ENCODE peak calls at places on chromosomes 6 and 20, in seven cellular contexts. N is activated B cell treated with CpG ODN at 0.5 μM for 24 hours; H is CD8-positive, alpha-beta T cell; G is heart left ventricle; Y is GM13976; F is AG09309; T is tibial nerve. L is an unnamed sample.

GRCh38 chr20:51125774-51126173 is 102.9 kb upstream of the KCNG1 start:
- DNase-seq in H (no peak), N (no peak), F (no peak), Y (no peak), T (no peak), G (no peak), L (no peak)

GRCh38 chr6:105898286-105898685 is 187.8 kb upstream of the PRDM1 start:
- DNase-seq in T (no peak), Y (no peak), G (no peak), H (no peak), F (no peak), N (no peak), L (no peak)

GRCh38 chr20:22492497-22492896 is 91.9 kb downstream of the FOXA2 start:
- DNase-seq in Y (no peak), N (no peak), F (no peak), G (no peak), H (no peak), T (no peak), L (no peak)

GRCh38 chr6:39669117-39669690 is 56.0 kb downstream of the KIF6 start:
- DNase-seq in N (no peak), H (no peak), Y (no peak), G (no peak), F (no peak), T (no peak), L (no peak)

GRCh38 chr20:43379239-43379917 is 78.3 kb upstream of the SRSF6 start:
- DNase-seq in H (no peak), G (no peak), T (no peak), N (no peak), Y (no peak), F (peak), L (no peak)

GRCh38 chr6:30880563-30881252 is 3.6 kb upstream of the DDR1 start:
- DNase-seq in G (no peak), F (no peak), N (no peak), H (no peak), T (no peak), Y (peak), L (peak)

GRCh38 chr20:56566621-56567020 is 33.6 kb downstream of the FAM209B start:
- DNase-seq in G (no peak), H (no peak), Y (no peak), N (no peak), T (no peak), F (no peak), L (no peak)

GRCh38 chr6:134678436-134678889 is 271.4 kb downstream of the ALDH8A1 start:
- DNase-seq in F (no peak), H (no peak), N (no peak), G (no peak), T (no peak), Y (no peak), L (no peak)

GRCh38 chr6:83615025-83615999 is 93.6 kb downstream of the SNAP91 start:
- DNase-seq in F (peak), Y (peak), H (no peak), G (no peak), T (no peak), N (no peak), L (no peak)

GRCh38 chr20:62693523-62693922 is 15.1 kb upstream of the NTSR1 start:
- DNase-seq in N (no peak), Y (no peak), F (no peak), G (no peak), H (no peak), T (no peak), L (no peak)

GRCh38 chr20:41956316-41957050 is 338.3 kb upstream of the CHD6 start:
- DNase-seq in Y (no peak), F (no peak), N (no peak), T (no peak), H (no peak), G (no peak), L (peak)

GRCh38 chr20:40134176-40134575 is 554.9 kb downstream of the MAFB start:
- DNase-seq in N (no peak), T (no peak), H (no peak), Y (no peak), F (no peak), G (no peak), L (no peak)

GRCh38 chr6:884570-884969 is 191.6 kb upstream of the EXOC2 start:
- DNase-seq in N (no peak), F (no peak), T (no peak), H (no peak), Y (no peak), G (no peak), L (no peak)

GRCh38 chr6:15287670-15288069 is 41.8 kb downstream of the JARID2 start:
- DNase-seq in N (peak), T (no peak), Y (peak), F (no peak), G (no peak), H (no peak), L (no peak)

GRCh38 chr6:155177369-155177961 is 86.3 kb upstream of the CLDN20 start:
- DNase-seq in Y (peak), G (no peak), N (no peak), T (peak), F (no peak), H (peak), L (no peak)

GRCh38 chr20:17584684-17585083 is 14.8 kb downstream of the DSTN start:
- DNase-seq in N (no peak), T (no peak), G (no peak), Y (no peak), F (no peak), H (no peak), L (no peak)

GRCh38 chr6:53199156-53199555 is 50.5 kb upstream of the GCM1 start:
- DNase-seq in F (no peak), G (no peak), T (no peak), N (no peak), H (no peak), Y (peak), L (no peak)

GRCh38 chr6:115643762-115644161 is 416.9 kb downstream of the FRK start:
- DNase-seq in G (no peak), Y (no peak), T (no peak), F (peak), H (no peak), N (no peak), L (no peak)

GRCh38 chr6:112231609-112232060 is 22.7 kb downstream of the LAMA4 start:
- DNase-seq in G (no peak), F (no peak), T (no peak), H (no peak), Y (no peak), N (no peak), L (no peak)

GRCh38 chr6:161393839-161394364 is 120.0 kb upstream of the AGPAT4 start:
- DNase-seq in Y (peak), N (no peak), F (no peak), H (peak), T (peak), G (no peak), L (no peak)

GRCh38 chr20:64219730-64220129 is 35.8 kb upstream of the PCMTD2 start:
- DNase-seq in Y (no peak), G (no peak), T (no peak), F (no peak), H (no peak), N (no peak), L (no peak)

GRCh38 chr20:5180933-5181332 is 54.1 kb downstream of the CDS2 start:
- DNase-seq in Y (no peak), N (no peak), T (no peak), F (no peak), G (no peak), H (no peak), L (no peak)

GRCh38 chr20:64056889-64057627 is 5.9 kb upstream of the TCEA2 start:
- DNase-seq in G (no peak), Y (no peak), N (no peak), F (no peak), T (no peak), H (no peak), L (no peak)

GRCh38 chr6:112835078-112835477 is 487.9 kb downstream of the RFPL4B start:
- DNase-seq in Y (no peak), F (no peak), T (no peak), G (no peak), H (no peak), N (no peak), L (no peak)

GRCh38 chr6:163709693-163710092 is 295.2 kb downstream of the QKI start:
- DNase-seq in H (no peak), Y (no peak), G (peak), N (no peak), T (no peak), F (no peak), L (no peak)

GRCh38 chr20:8518878-8519277 is 386.8 kb downstream of the PLCB1 start:
- DNase-seq in G (no peak), N (no peak), F (no peak), H (no peak), Y (no peak), T (no peak), L (no peak)

GRCh38 chr20:3239026-3239866 is at the start of gene SLC4A11:
- DNase-seq in F (no peak), N (peak), Y (peak), T (no peak), G (peak), H (peak), L (peak)

GRCh38 chr20:11000416-11000815 is 326.6 kb upstream of the JAG1 start:
- DNase-seq in F (no peak), Y (no peak), N (no peak), G (no peak), T (no peak), H (no peak), L (no peak)

DNA sequence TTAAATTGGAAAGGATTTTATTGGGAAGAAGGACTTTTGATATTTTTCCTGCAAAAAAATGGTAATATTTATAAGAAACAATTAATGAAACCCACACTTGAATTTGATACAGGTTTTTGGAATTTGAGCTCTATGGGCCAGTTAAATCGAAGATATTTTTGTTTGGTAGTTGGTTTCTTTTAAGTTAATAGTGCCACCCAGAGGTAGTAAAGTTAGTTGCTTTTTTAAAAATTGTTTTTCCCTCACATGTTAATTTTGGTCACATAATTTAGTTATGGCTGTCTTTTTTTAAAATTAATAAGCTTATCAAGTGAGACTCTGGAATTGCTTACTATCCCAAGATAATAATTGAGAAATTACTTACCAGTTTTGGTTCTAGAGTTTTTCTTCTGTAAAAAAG is 7.1 kb downstream of the PRIM2 start:
- DNase-seq in Y (no peak), G (no peak), H (no peak), N (no peak), T (no peak), F (no peak), L (no peak)
- TF ChIP-seq CTCF in Y (no peak), G (peak), H (peak), N (no peak), T (peak), F (peak), L (peak)

GRCh38 chr6:141354191-141354950 is 778.4 kb upstream of the GJE1 start:
- DNase-seq in H (no peak), G (no peak), F (no peak), Y (no peak), N (no peak), T (no peak), L (no peak)
- TF ChIP-seq CTCF in H (no peak), G (no peak), F (no peak), Y (no peak), N (no peak), T (no peak), L (no peak)

DNA sequence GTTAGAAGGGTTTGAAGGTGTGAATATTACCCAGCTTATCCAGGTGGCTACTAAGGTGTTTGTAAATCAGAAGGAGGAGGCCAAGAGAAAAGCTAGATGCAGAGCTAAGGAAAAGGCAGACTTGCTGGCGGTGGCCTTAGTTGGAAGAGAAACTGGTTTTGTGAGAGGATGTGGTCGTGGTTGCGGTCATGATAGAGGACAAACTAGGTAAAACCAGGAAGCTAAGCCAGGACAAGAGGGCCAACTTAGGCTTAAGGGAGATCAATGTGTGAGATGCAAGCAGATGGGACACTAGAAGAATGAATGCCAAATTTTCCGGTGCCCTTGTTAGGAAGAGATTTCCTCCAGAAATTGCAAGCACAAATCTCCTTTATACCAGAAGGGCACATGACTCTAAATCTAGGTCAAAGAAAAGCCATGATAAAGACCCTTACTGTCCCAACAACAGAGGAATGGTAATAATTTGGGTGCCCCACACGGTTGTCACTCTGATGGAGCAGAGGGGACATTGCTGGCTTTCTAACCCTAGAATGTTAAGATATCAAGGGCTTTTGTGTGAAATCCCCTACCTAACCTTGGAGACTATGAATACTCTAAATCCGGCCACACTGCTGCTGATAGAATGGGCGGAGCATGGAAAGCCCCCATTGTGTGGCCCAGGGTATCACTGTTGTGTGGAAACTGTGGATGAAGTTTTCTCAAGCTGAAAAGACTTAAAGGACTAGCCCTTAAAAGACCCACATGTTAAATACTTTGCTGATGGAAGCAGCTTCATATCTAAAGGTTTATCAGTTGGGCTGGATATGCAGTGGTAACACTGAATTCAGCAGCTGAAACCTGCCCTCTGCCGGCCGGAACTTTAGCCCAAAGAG is 7.8 kb downstream of the IL22RA2 start:
- DNase-seq in Y (peak), H (peak), G (no peak), T (no peak), F (no peak), N (peak), L (no peak)
- TF ChIP-seq CTCF in Y (peak), H (no peak), G (no peak), T (no peak), F (peak), N (no peak), L (no peak)

DNA sequence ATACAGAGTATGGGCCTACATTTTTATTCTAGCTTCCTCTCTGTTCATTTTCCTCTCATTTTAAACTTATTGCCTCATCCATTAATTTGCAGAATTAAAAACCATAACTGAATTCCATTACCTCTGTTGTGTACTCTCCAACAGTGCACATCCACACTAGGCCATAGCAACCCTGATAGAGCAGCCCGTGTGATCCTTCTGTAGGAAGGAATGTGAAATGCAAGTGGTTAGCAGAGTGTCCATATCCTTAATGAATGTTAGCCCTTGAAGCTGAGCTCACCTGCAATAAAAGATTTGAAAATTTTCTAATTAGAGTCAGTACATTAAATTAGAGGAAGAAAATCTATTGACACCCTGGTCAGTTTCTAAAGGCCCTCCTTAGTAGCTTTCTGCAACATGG is 6.5 kb upstream of the GRIK2 start:
- DNase-seq in G (no peak), Y (no peak), N (no peak), H (no peak), T (no peak), F (no peak), L (no peak)
- TF ChIP-seq CTCF in G (no peak), Y (no peak), N (no peak), H (no peak), T (no peak), F (peak), L (peak)

L was measured in glutamatergic neuron.